ENCODE peak calls at places on chromosomes 7 and 10, in eight cellular contexts. Y is stimulated activated CD4-positive, alpha-beta T cell treated with anti-CD3 and anti-CD28 coated beads, TNF-alpha, amount 100 ng/mL, for 48 hours; Q is A172; P is EL; K is Ammon's horn; I is NCI-H2081; V is ELF-1; H is right cardiac atrium. T is an unnamed sample.

GRCh38 chr7:20219446-20220292 is 2.5 kb upstream of the MACC1 start:
- DNase-seq in Y (no peak), Q (peak), P (peak), K (peak), I (peak), V (peak), H (peak), T (peak)

GRCh38 chr10:18104223-18104872 is 35.9 kb upstream of the CACNB2 start:
- DNase-seq in Y (peak), Q (peak), P (peak), K (peak), I (peak), V (no peak), H (peak), T (no peak)

GRCh38 chr7:151076863-151077704 is 3.5 kb downstream of the FASTK start:
- DNase-seq in Y (no peak), Q (no peak), P (no peak), K (no peak), I (peak), V (peak), H (peak), T (no peak)

GRCh38 chr10:85008493-85009181 is 680.2 kb downstream of the CCSER2 start:
- DNase-seq in Y (no peak), Q (no peak), P (no peak), K (no peak), I (peak), V (no peak), H (no peak), T (no peak)

GRCh38 chr7:1137517-1138167 is 22.4 kb downstream of the ZFAND2A start:
- DNase-seq in Y (no peak), Q (peak), P (no peak), K (no peak), I (no peak), V (no peak), H (no peak), T (no peak)

GRCh38 chr7:121966538-121967332 is 93.8 kb downstream of the PTPRZ1 start:
- DNase-seq in Y (no peak), Q (no peak), P (no peak), K (no peak), I (peak), V (no peak), H (no peak), T (no peak)

GRCh38 chr10:101485681-101486554 is 102.1 kb downstream of the POLL start:
- DNase-seq in Y (no peak), Q (no peak), P (no peak), K (peak), I (peak), V (peak), H (no peak), T (no peak)

GRCh38 chr10:114876169-114876568 is 54.6 kb downstream of the FHIP2A start:
- DNase-seq in Y (no peak), Q (no peak), P (no peak), K (no peak), I (no peak), V (no peak), H (no peak), T (no peak)

GRCh38 chr10:61964059-61964709 is 62.7 kb downstream of the ARID5B start:
- DNase-seq in Y (no peak), Q (no peak), P (no peak), K (no peak), I (no peak), V (no peak), H (no peak), T (no peak)

GRCh38 chr10:8416755-8417154 is 362.3 kb downstream of the GATA3 start:
- DNase-seq in Y (no peak), Q (no peak), P (no peak), K (no peak), I (no peak), V (no peak), H (no peak), T (no peak)

GRCh38 chr7:41292457-41292856 is 410.4 kb downstream of the INHBA start:
- DNase-seq in Y (no peak), Q (peak), P (no peak), K (no peak), I (no peak), V (no peak), H (no peak), T (no peak)

GRCh38 chr7:77258014-77258413 is 58.4 kb upstream of the FGL2 start:
- DNase-seq in Y (no peak), Q (peak), P (peak), K (no peak), I (no peak), V (no peak), H (no peak), T (no peak)

GRCh38 chr7:134552105-134552504 is 3.2 kb downstream of the AKR1B15 start:
- DNase-seq in Y (no peak), Q (no peak), P (peak), K (no peak), I (no peak), V (peak), H (no peak), T (no peak)

GRCh38 chr7:34096777-34097176 is 191.4 kb downstream of the BMPER start:
- DNase-seq in Y (no peak), Q (no peak), P (no peak), K (no peak), I (no peak), V (peak), H (no peak), T (no peak)

GRCh38 chr7:69567790-69568189 is 30.5 kb upstream of the AUTS2 start:
- DNase-seq in Y (no peak), Q (no peak), P (no peak), K (no peak), I (peak), V (no peak), H (no peak), T (no peak)

GRCh38 chr10:76055963-76056362 is 624.5 kb downstream of the LRMDA start:
- DNase-seq in Y (no peak), Q (no peak), P (no peak), K (no peak), I (no peak), V (no peak), H (no peak), T (no peak)

GRCh38 chr10:84805149-84805548 is 476.8 kb downstream of the CCSER2 start:
- DNase-seq in Y (no peak), Q (no peak), P (no peak), K (no peak), I (no peak), V (no peak), H (no peak), T (no peak)

GRCh38 chr10:108358912-108359311 is 1194.4 kb upstream of the SORCS1 start:
- DNase-seq in Y (no peak), Q (peak), P (peak), K (peak), I (no peak), V (no peak), H (no peak), T (no peak)

GRCh38 chr7:152136623-152137022 is 111.1 kb downstream of the GALNT11 start:
- DNase-seq in Y (no peak), Q (peak), P (peak), K (no peak), I (no peak), V (no peak), H (no peak), T (no peak)

GRCh38 chr10:112795067-112795466 is 155.0 kb upstream of the TCF7L2 start:
- DNase-seq in Y (no peak), Q (no peak), P (no peak), K (no peak), I (no peak), V (peak), H (no peak), T (no peak)

GRCh38 chr7:48250441-48250951 is 79.2 kb downstream of the ABCA13 start:
- DNase-seq in Y (no peak), Q (peak), P (peak), K (no peak), I (no peak), V (peak), H (no peak), T (no peak)

GRCh38 chr10:34049887-34050286 is 715.4 kb upstream of the NRP1 start:
- DNase-seq in Y (peak), Q (no peak), P (peak), K (peak), I (no peak), V (no peak), H (no peak), T (no peak)

GRCh38 chr7:26760499-26760898 is 103.9 kb downstream of the SKAP2 start:
- DNase-seq in Y (no peak), Q (no peak), P (no peak), K (no peak), I (no peak), V (no peak), H (no peak), T (no peak)

GRCh38 chr7:37427276-37427940 is 21.3 kb downstream of the ELMO1 start:
- DNase-seq in Y (no peak), Q (no peak), P (no peak), K (no peak), I (no peak), V (no peak), H (no peak), T (no peak)

GRCh38 chr10:96578633-96579032 is 8.2 kb downstream of the TM9SF3 start:
- DNase-seq in Y (no peak), Q (no peak), P (no peak), K (no peak), I (no peak), V (no peak), H (no peak), T (no peak)

GRCh38 chr10:96400465-96400864 is 41.7 kb upstream of the OPALIN start:
- DNase-seq in Y (no peak), Q (no peak), P (no peak), K (peak), I (no peak), V (no peak), H (no peak), T (no peak)

GRCh38 chr7:50362712-50363282 is 58.3 kb downstream of the IKZF1 start:
- DNase-seq in Y (no peak), Q (no peak), P (no peak), K (no peak), I (no peak), V (no peak), H (no peak), T (peak)

GRCh38 chr10:122357685-122358084 is 16.8 kb upstream of the PLEKHA1 start:
- DNase-seq in Y (no peak), Q (no peak), P (no peak), K (no peak), I (no peak), V (no peak), H (no peak), T (no peak)

GRCh38 chr7:142412551-142413193 is 154.8 kb upstream of the PRSS58 start:
- DNase-seq in Y (no peak), Q (peak), P (peak), K (peak), I (peak), V (peak), H (no peak), T (peak)

GRCh38 chr7:135334830-135335543 is 101.3 kb downstream of the STRA8 start:
- DNase-seq in Y (no peak), Q (no peak), P (no peak), K (no peak), I (peak), V (no peak), H (no peak), T (no peak)

GRCh38 chr10:124308351-124308645 is 110.4 kb downstream of the OAT start:
- DNase-seq in Y (no peak), Q (no peak), P (no peak), K (no peak), I (no peak), V (no peak), H (no peak), T (no peak)

GRCh38 chr10:79052311-79053080 is 16.3 kb upstream of the ZMIZ1 start:
- DNase-seq in Y (no peak), Q (no peak), P (no peak), K (no peak), I (peak), V (no peak), H (no peak), T (no peak)

GRCh38 chr10:113240736-113241135 is 290.7 kb downstream of the TCF7L2 start:
- DNase-seq in Y (no peak), Q (no peak), P (no peak), K (no peak), I (no peak), V (no peak), H (no peak), T (no peak)

GRCh38 chr7:157047148-157047547 is 36.7 kb upstream of the MNX1 start:
- DNase-seq in Y (no peak), Q (no peak), P (no peak), K (no peak), I (no peak), V (no peak), H (no peak), T (no peak)

GRCh38 chr10:21519981-21520436 is 5.5 kb downstream of the SKIDA1 start:
- DNase-seq in Y (no peak), Q (peak), P (peak), K (peak), I (peak), V (peak), H (no peak), T (peak)

T was measured in immature natural killer cell.